ENCODE peak calls at places on chromosomes 2 and 18, in four cellular contexts. L is HCT116, N is SK-N-SH, V is IMR-90. T is an unnamed sample.

GRCh38 chr2:174596994-174597346 is 634 bp downstream of the WIPF1 start:
- DNase-seq in V (peak; percentile 9), L (no peak), N (no peak), T (no peak)

GRCh38 chr2:200314976-200315567 is 8.6 kb downstream of the SPATS2L start:
- DNase-seq in N (no peak), V (no peak), L (no peak), T (no peak)

GRCh38 chr2:138829326-138829725 is 49.1 kb upstream of the NXPH2 start:
- DNase-seq in N (peak; percentile 49), L (peak; percentile 41), V (peak; percentile 4), T (no peak)

GRCh38 chr2:240585101-240585500 is 1.4 kb upstream of the CAPN10 start:
- DNase-seq in N (no peak), V (no peak), L (no peak), T (no peak)

GRCh38 chr2:33531345-33532059 is 55.1 kb downstream of the RASGRP3 start:
- DNase-seq in L (no peak), V (peak; percentile 69), N (no peak), T (no peak)

GRCh38 chr18:26457611-26458350 is 90.6 kb downstream of the KCTD1 start:
- DNase-seq in L (no peak), N (no peak), V (no peak), T (no peak)

GRCh38 chr2:66729391-66729790 is 294.5 kb downstream of the MEIS1 start:
- DNase-seq in L (no peak), V (peak; percentile 62), N (no peak), T (no peak)

GRCh38 chr2:234548720-234549420 is 52.0 kb upstream of the ARL4C start:
- DNase-seq in V (peak; percentile 72), N (no peak), L (no peak), T (no peak)

GRCh38 chr2:77519164-77519887 is 2.9 kb downstream of the LRRTM4 start:
- DNase-seq in L (no peak), N (no peak), V (no peak), T (no peak)
- H3K4me3 ChIP-seq in L (no peak overlapping the region), N (peak overlapping the region; percentile 51), V (no peak overlapping the region), T (no peak overlapping the region)

GRCh38 chr18:8661754-8662573 is 43.4 kb upstream of the MTCL1 start:
- DNase-seq in V (peak; percentile 28), L (no peak), N (peak; percentile 60), T (peak; percentile 40)
- H3K9ac ChIP-seq in V (no peak overlapping the region), L (no peak overlapping the region), N (no peak overlapping the region), T (no peak overlapping the region)

GRCh38 chr2:96927420-96928171 is 57.7 kb upstream of the SEMA4C start:
- DNase-seq in L (no peak), V (no peak), N (no peak), T (no peak)
- H3K4me3 ChIP-seq in L (no peak overlapping the region), V (no peak overlapping the region), N (no peak overlapping the region), T (no peak overlapping the region)

GRCh38 chr18:55301836-55302235 is 286.2 kb downstream of the TCF4 start:
- DNase-seq in N (no peak), V (no peak), L (no peak), T (no peak)
- H3K9ac ChIP-seq in N (peak overlapping the region; percentile 66), V (no peak overlapping the region), L (no peak overlapping the region), T (no peak overlapping the region)

GRCh38 chr2:113231064-113231463 is 47.7 kb downstream of the PAX8 start:
- DNase-seq in L (no peak), N (no peak), V (no peak), T (no peak)
- H3K4me3 ChIP-seq in L (no peak overlapping the region), N (no peak overlapping the region), V (no peak overlapping the region), T (no peak overlapping the region)

GRCh38 chr18:32764611-32765244 is 8.1 kb downstream of the KLHL14 start:
- DNase-seq in V (no peak), N (no peak), L (no peak), T (no peak)

GRCh38 chr18:32763306-32763705 is 9.5 kb downstream of the KLHL14 start:
- DNase-seq in N (no peak), V (no peak), L (no peak), T (no peak)

GRCh38 chr18:32760391-32760790 is 12.4 kb downstream of the KLHL14 start:
- DNase-seq in L (no peak), N (no peak), V (no peak), T (no peak)

GRCh38 chr18:32759768-32760167 is 13.1 kb downstream of the KLHL14 start:
- DNase-seq in L (no peak), N (no peak), V (no peak), T (no peak)

DNA sequence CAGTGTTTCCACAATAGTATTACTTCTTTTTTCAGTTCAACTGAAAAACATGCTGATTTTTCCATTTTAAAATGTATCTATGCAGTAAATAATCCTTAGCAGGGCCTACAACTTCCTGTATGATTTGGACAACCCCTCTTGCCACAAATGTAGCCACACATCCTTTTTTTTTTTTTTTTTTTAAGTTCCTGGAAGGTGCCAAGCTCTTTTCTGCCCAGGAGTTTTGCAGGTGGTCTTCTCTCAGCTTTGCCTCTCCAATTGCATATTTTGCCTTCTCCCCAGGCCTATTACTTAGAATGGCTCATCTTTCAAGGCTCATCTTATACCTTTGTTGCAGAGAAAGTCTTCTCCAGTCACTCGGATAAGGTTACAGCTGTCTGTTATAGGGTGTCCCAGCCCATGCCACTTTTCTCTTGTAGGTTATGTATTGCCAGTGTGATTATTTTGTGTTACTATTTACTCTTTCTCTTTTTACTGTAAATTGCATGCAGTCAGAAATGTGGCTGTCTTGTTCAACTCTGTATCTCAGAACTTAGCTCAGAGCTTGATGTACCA is 11.5 kb downstream of the KLHL14 start:
- DNase-seq in V (no peak), L (no peak), N (no peak), T (no peak)
- H3K9ac ChIP-seq in V (no peak overlapping the region), L (no peak overlapping the region), N (no peak overlapping the region), T (no peak overlapping the region)

DNA sequence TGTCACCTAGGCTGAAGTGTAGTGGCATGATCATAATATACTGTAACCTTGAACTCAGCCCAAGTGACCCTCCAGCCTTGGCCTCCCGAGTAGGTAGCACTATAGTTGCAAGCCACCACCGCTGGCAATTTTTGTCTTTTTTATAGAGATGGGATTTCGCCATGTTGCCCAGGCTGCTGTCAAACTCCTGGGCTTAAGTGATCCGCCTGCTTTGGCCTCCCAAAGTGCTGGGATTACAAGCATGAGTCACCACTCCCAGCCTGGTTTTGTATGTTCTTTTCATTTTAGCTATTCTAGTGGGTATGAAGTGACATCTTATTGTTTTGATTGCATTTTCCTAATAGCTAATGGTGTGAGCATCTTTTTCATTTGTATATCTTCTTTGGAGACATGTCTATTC is 11.3 kb upstream of the EXOC6B start:
- DNase-seq in V (peak; percentile 41), L (no peak), N (no peak), T (no peak)
- H3K4me3 ChIP-seq in V (no peak overlapping the region), L (no peak overlapping the region), N (no peak overlapping the region), T (no peak overlapping the region)

T was measured in colonic mucosa.